ENCODE peak calls at places on chromosomes 2 and 18, in eight cellular contexts. E is aorta; A is CD4-positive, alpha-beta memory T cell; V is IMR-90; G is thoracic aorta; J is A549; D is sigmoid colon; W is heart right ventricle. I is an unnamed sample. For H3K4me1, the result is how much of the 10 kb centered on the place peaks cover.

GRCh38 chr2:78553866-78554647 is 471.4 kb upstream of the REG3G start:
- DNase-seq in W (no peak), E (no peak), G (no peak), J (no peak), D (no peak), V (no peak), A (no peak), I (no peak)

GRCh38 chr2:196823750-196824149 is 14.6 kb upstream of the C2orf66 start:
- DNase-seq in J (peak), W (no peak), D (no peak), A (no peak), V (peak), E (no peak), G (no peak), I (no peak)

GRCh38 chr2:133140620-133141019 is 427.6 kb downstream of the NCKAP5 start:
- DNase-seq in D (no peak), A (no peak), J (no peak), W (no peak), E (no peak), V (no peak), G (no peak), I (no peak)

GRCh38 chr18:30234755-30235154 is 807.8 kb downstream of the DSC3 start:
- DNase-seq in W (no peak), G (no peak), J (no peak), D (no peak), A (no peak), E (no peak), V (no peak), I (no peak)

GRCh38 chr2:17476820-17477219 is 41.4 kb downstream of the RAD51AP2 start:
- DNase-seq in D (no peak), E (no peak), J (no peak), W (no peak), A (no peak), G (no peak), V (no peak), I (no peak)

GRCh38 chr2:53347219-53347618 is 420.4 kb upstream of the CHAC2 start:
- DNase-seq in W (no peak), A (no peak), V (no peak), E (no peak), G (no peak), D (no peak), J (no peak), I (no peak)

GRCh38 chr2:82198809-82199492 is 1894.4 kb upstream of the LRRTM1 start:
- DNase-seq in V (no peak), G (no peak), A (no peak), D (no peak), E (no peak), J (no peak), W (no peak), I (no peak)

GRCh38 chr2:207240649-207241048 is 74.9 kb upstream of the KLF7 start:
- DNase-seq in W (no peak), G (no peak), A (no peak), D (no peak), J (no peak), V (no peak), E (no peak), I (peak)

GRCh38 chr2:126898636-126899035 is at the start of gene TEX51:
- DNase-seq in E (peak), W (no peak), D (no peak), V (no peak), J (no peak), A (no peak), G (no peak), I (peak)

GRCh38 chr2:118278046-118278445 is 189.8 kb downstream of the INSIG2 start:
- DNase-seq in V (no peak), W (no peak), A (no peak), E (no peak), J (peak), G (no peak), D (no peak), I (no peak)

GRCh38 chr2:65351948-65352595 is 80.3 kb downstream of the SPRED2 start:
- DNase-seq in A (no peak), D (no peak), E (no peak), J (no peak), V (no peak), W (no peak), G (no peak), I (no peak)

GRCh38 chr2:231985823-231986261 is 24.3 kb downstream of the DIS3L2 start:
- DNase-seq in A (no peak), E (no peak), V (no peak), G (no peak), W (no peak), D (no peak), J (no peak), I (no peak)

GRCh38 chr2:105112345-105112744 is 74.5 kb downstream of the MRPS9 start:
- DNase-seq in E (no peak), W (no peak), G (no peak), A (no peak), V (no peak), J (no peak), D (no peak), I (peak)

GRCh38 chr2:237184192-237184922 is 98.7 kb downstream of the COPS8 start:
- DNase-seq in G (no peak), D (peak), V (peak), E (no peak), W (no peak), A (no peak), J (peak), I (no peak)

DNA sequence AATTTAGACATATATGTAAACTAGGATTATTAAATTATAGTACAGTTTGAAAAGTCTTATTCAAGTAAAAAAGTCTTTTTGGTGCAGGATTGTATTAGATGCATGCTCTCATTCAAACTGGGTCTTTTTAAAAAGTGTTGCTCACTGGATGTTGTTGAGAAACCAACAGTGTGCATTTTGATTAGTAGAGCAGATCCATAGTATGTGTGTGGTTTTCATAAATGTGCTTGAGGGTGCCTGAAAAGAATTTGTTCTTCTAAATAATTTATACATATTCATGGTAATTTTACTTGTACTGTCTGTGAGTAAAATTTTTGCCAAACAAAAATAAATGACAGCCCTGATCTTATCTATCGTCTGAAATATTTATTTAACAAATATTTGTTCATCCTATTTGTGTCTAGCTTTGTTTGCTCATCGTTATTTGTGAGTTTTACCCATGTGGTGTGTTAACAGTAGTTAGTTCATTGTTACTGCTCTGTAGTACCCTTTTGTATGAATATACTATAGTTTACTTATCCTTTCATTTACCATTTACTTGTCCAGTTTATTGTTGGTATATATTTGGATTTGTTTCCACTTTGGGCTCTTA is 50.4 kb downstream of the PTPN4 start:
- DNase-seq in W (no peak), G (no peak), J (no peak), V (no peak), A (no peak), E (no peak), D (no peak), I (no peak)
- H3K27ac ChIP-seq in W (no peak), G (no peak), J (no peak), V (no peak), A (no peak), E (no peak), D (no peak), I (no peak)

GRCh38 chr2:156635646-156636045 is 199.5 kb downstream of the GPD2 start:
- DNase-seq in G (no peak), W (no peak), A (no peak), D (no peak), V (no peak), J (no peak), E (no peak), I (no peak)
- H3K4me3 ChIP-seq in G (no peak), W (no peak), A (no peak), D (no peak), V (no peak), J (no peak), E (no peak), I (no peak)

GRCh38 chr2:167383610-167384194 is 495.4 kb downstream of the XIRP2 start:
- DNase-seq in W (no peak), E (no peak), J (no peak), G (no peak), D (no peak), V (no peak), A (no peak), I (no peak)

GRCh38 chr2:167386694-167387093 is 498.4 kb downstream of the XIRP2 start:
- DNase-seq in D (no peak), W (no peak), A (no peak), J (no peak), E (no peak), G (no peak), V (no peak), I (no peak)

DNA sequence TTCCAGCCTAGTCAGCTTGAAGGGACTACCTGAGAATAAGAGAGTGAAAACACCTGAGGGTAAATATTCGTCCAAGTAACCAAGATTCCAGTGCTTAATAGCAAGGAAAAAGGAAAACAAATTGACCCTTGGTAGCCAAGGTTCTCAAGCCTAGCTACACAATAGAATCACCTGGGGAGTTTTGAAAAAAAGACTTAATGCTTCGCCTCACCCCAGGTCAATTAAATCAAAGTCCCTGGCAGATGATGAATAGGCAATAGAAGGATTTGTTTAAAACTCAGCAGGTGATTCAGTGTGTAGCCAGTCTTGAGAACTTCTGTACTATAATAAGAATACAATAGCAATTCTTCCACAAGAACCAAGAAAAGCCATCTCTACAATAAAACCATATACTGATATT is 500.2 kb downstream of the XIRP2 start:
- DNase-seq in V (no peak), W (no peak), J (no peak), A (no peak), G (no peak), D (no peak), E (no peak), I (no peak)
- H3K4me1 ChIP-seq in V (under half), W (under half), J (under half), A (under half), G (under half), D (under half), E (under half), I (under half)

GRCh38 chr18:9612989-9613388 is 1.4 kb downstream of the PPP4R1 start:
- DNase-seq in A (peak), G (no peak), D (no peak), W (no peak), V (no peak), J (no peak), E (no peak), I (no peak)
- H3K27ac ChIP-seq in A (peak), G (peak), D (peak), W (peak), V (no peak), J (peak), E (no peak), I (no peak)

GRCh38 chr2:226184940-226185575 is 614.6 kb downstream of the IRS1 start:
- DNase-seq in A (no peak), W (peak), J (peak), E (no peak), D (no peak), V (peak), G (no peak), I (no peak)

GRCh38 chr2:226187126-226187525 is 612.5 kb downstream of the IRS1 start:
- DNase-seq in V (no peak), W (no peak), D (no peak), A (no peak), E (no peak), G (no peak), J (no peak), I (no peak)

GRCh38 chr2:226184540-226184939 is 615.1 kb downstream of the IRS1 start:
- DNase-seq in G (no peak), J (no peak), D (no peak), W (no peak), V (no peak), E (no peak), A (no peak), I (no peak)

GRCh38 chr2:226187601-226188000 is 612.0 kb downstream of the IRS1 start:
- DNase-seq in E (no peak), D (no peak), J (no peak), V (peak), W (no peak), G (no peak), A (no peak), I (no peak)

DNA sequence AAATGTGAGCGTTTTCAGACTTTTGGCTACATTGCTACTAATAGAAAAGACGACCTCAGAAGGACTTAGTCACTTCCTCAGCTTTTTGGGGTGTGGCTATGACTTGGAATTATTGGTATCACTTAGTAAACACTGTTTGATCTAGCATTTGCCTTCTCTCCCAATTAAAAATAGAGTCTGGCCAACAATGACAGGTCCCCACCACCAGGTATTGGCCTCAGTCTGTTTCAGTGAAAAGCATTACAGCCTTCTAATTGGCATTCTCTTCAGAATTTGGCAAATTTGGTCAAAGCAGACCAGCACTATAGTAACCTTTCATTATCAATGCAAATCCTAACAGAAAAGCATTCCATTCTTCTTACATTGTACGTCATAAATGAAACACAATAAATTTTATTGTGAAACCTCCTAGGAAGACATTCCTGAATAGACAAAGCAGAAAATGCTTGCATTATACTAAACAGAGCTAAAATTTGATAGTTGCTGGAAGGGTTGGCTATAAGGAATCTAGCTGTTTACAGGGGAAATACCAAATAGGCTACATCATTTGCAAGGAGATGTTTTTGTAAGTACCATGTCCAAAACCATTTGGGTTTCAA is 613.9 kb downstream of the IRS1 start:
- DNase-seq in E (no peak), G (no peak), W (no peak), V (peak), D (no peak), A (no peak), J (peak), I (no peak)
- H3K4me3 ChIP-seq in E (no peak), G (no peak), W (no peak), V (peak), D (no peak), A (no peak), J (peak), I (no peak)

DNA sequence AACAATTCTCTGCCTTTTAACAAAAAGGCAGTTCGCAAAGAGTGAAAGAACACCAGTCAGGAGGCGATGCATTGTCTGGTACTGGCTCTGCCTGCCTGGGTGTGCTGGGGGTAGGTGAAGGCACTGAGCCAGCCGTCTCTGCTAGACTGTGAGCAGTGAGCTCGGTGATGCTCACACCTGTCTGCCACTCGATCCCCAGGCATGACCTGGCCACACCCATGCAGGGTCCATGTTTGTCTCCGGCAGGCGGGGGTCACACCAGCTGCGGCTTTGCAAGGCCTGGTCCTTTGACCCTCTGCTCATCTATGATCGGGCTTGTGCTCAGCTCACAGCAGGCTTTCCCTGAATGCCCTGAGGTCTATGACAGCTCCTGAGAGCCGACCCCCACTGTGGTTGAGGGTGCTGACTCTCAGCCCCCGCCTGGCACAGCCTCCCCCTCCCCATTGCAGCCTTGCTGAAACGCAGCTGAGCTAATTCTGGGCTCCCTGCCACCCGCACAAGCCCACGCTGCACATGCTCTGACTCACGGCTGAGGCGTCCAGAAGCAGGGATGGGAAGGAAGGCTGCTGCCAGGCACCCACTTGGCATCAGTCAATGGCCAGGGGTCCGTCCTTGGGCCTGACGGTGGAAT is 23.7 kb downstream of the CRACDL start:
- DNase-seq in D (peak), A (no peak), E (peak), V (peak), G (no peak), J (peak), W (peak), I (no peak)
- H3K4me1 ChIP-seq in D (under half), A (under half), E (under half), V (under half), G (under half), J (half or more), W (under half), I (under half)

GRCh38 chr18:45845410-45845809 is 19.9 kb downstream of the SIGLEC15 start:
- DNase-seq in G (no peak), D (no peak), V (no peak), E (no peak), A (no peak), W (no peak), J (no peak), I (no peak)
- H3K27ac ChIP-seq in G (no peak), D (no peak), V (no peak), E (no peak), A (no peak), W (no peak), J (no peak), I (no peak)